ENCODE peak calls at places on chromosomes 7 and 10, in ten cellular contexts. G is cardiac fibroblast; R is A549; H is brain microvascular endothelial cell; Z is posterior cingulate gyrus; Q is activated naive CD4-positive, alpha-beta T cell treated with Interleukin-2 at 50 U/mL for 16 hours; K is mammary epithelial cell; M is SW480; W is ELR; F is upper lobe of right lung. A is an unnamed sample.

GRCh38 chr10:128102480-128103228 is 23.6 kb downstream of the MKI67 start:
- DNase-seq in G (no peak), W (no peak), M (no peak), K (no peak), Z (no peak), H (no peak), Q (no peak), R (no peak), F (peak; percentile 70), A (no peak)

GRCh38 chr7:18320971-18321567 is 174.5 kb upstream of the HDAC9 start:
- DNase-seq in Q (no peak), F (no peak), K (peak; percentile 29), Z (no peak), W (peak; percentile 74), H (peak; percentile 25), M (peak; percentile 53), R (peak; percentile 55), G (peak; percentile 69), A (no peak)

GRCh38 chr10:12481956-12482355 is 132.6 kb downstream of the CAMK1D start:
- DNase-seq in G (no peak), F (no peak), M (no peak), H (no peak), W (no peak), Z (no peak), R (no peak), K (no peak), Q (no peak), A (no peak)

GRCh38 chr7:114889646-114890285 is 32.1 kb upstream of the MDFIC start:
- DNase-seq in H (peak; percentile 90), Z (no peak), W (peak; percentile 97), Q (no peak), M (peak; percentile 55), R (peak; percentile 92), K (peak; percentile 91), G (peak; percentile 94), F (no peak), A (no peak)

GRCh38 chr7:4726051-4726450 is 44.0 kb downstream of the FOXK1 start:
- DNase-seq in K (no peak), W (no peak), F (no peak), M (no peak), Q (no peak), G (peak; percentile 23), R (no peak), H (no peak), Z (no peak), A (no peak)

GRCh38 chr7:118517275-118517674 is 292.8 kb downstream of the ANKRD7 start:
- DNase-seq in W (no peak), F (no peak), K (no peak), Z (no peak), H (no peak), M (no peak), Q (no peak), R (no peak), G (no peak), A (no peak)

GRCh38 chr10:24518411-24518810 is 205.3 kb downstream of the ARHGAP21 start:
- DNase-seq in G (no peak), M (no peak), W (no peak), H (no peak), Z (no peak), R (no peak), F (no peak), Q (no peak), K (no peak), A (no peak)

GRCh38 chr10:110893559-110894179 is 21.9 kb downstream of the PDCD4 start:
- DNase-seq in M (peak; percentile 61), G (peak; percentile 71), F (no peak), Q (no peak), K (peak; percentile 28), H (no peak), W (peak; percentile 70), R (peak; percentile 53), Z (no peak), A (no peak)

GRCh38 chr10:111076682-111077661 is at the start of gene ADRA2A:
- DNase-seq in K (peak; percentile 41), Q (peak; percentile 9), F (peak; percentile 72), W (peak; percentile 50), H (peak; percentile 28), Z (peak; percentile 32), R (peak; percentile 44), M (peak; percentile 44), G (peak; percentile 45), A (no peak)

GRCh38 chr7:113752289-113752688 is 166.5 kb downstream of the PPP1R3A start:
- DNase-seq in K (no peak), M (no peak), W (no peak), R (no peak), F (no peak), Q (no peak), G (no peak), H (no peak), Z (no peak), A (no peak)

GRCh38 chr7:157551325-157552070 is 214.7 kb downstream of the DNAJB6 start:
- DNase-seq in R (no peak), Q (no peak), G (no peak), K (no peak), M (no peak), F (peak; percentile 31), H (no peak), W (no peak), Z (no peak), A (no peak)

GRCh38 chr10:50464004-50464409 is 159.7 kb downstream of the SGMS1 start:
- DNase-seq in R (no peak), F (no peak), M (no peak), K (no peak), W (no peak), Z (no peak), G (peak; percentile 49), Q (no peak), H (peak; percentile 16), A (no peak)

GRCh38 chr10:8638088-8638672 is 583.7 kb downstream of the GATA3 start:
- DNase-seq in F (no peak), R (no peak), Q (no peak), G (no peak), Z (no peak), K (no peak), W (no peak), H (no peak), M (no peak), A (no peak)

GRCh38 chr7:2575733-2576350 is 17.1 kb downstream of the IQCE start:
- DNase-seq in K (no peak), Z (no peak), Q (no peak), F (no peak), H (no peak), M (no peak), G (peak; percentile 11), R (no peak), W (no peak), A (no peak)

GRCh38 chr7:78345979-78346378 is 547.4 kb downstream of the PHTF2 start:
- DNase-seq in H (no peak), Q (no peak), K (no peak), F (peak; percentile 71), M (no peak), G (no peak), R (no peak), Z (no peak), W (no peak), A (no peak)

GRCh38 chr7:41984888-41985287 is 252.1 kb downstream of the GLI3 start:
- DNase-seq in Q (no peak), W (peak; percentile 63), G (peak; percentile 44), M (peak; percentile 9), K (peak; percentile 42), R (no peak), F (no peak), H (peak; percentile 45), Z (no peak), A (no peak)

GRCh38 chr7:82049442-82049841 is 279.6 kb upstream of the HGF start:
- DNase-seq in Q (no peak), G (peak; percentile 78), H (peak; percentile 45), F (no peak), K (no peak), M (no peak), W (peak; percentile 6), R (peak; percentile 98), Z (no peak), A (no peak)

GRCh38 chr10:30027057-30028005 is 32.1 kb downstream of the JCAD start:
- DNase-seq in G (no peak), W (no peak), Q (peak; percentile 82), K (peak; percentile 61), F (peak; percentile 77), H (peak; percentile 7), R (peak; percentile 32), Z (no peak), M (peak; percentile 46), A (peak; percentile 82)

GRCh38 chr7:75989084-75989725 is 5.2 kb downstream of the TMEM120A start:
- DNase-seq in W (no peak), Z (no peak), H (no peak), Q (no peak), F (peak; percentile 66), K (no peak), M (no peak), G (no peak), R (no peak), A (peak; percentile 87)

GRCh38 chr7:142930126-142930730 is 3.3 kb downstream of the TRPV5 start:
- DNase-seq in W (no peak), Q (no peak), R (no peak), M (no peak), H (no peak), K (no peak), Z (no peak), G (no peak), F (no peak), A (no peak)

GRCh38 chr7:42065942-42066341 is 171.1 kb downstream of the GLI3 start:
- DNase-seq in R (no peak), M (no peak), K (no peak), H (peak; percentile 45), F (no peak), G (no peak), W (no peak), Z (no peak), Q (no peak), A (no peak)

GRCh38 chr10:91589015-91589655 is 43.7 kb downstream of the PPP1R3C start:
- DNase-seq in F (no peak), Z (no peak), H (peak; percentile 18), Q (no peak), K (no peak), G (peak; percentile 83), W (no peak), R (peak; percentile 94), M (no peak), A (no peak)

GRCh38 chr10:79266543-79267312 is 80.5 kb upstream of the PPIF start:
- DNase-seq in Q (no peak), R (no peak), H (peak; percentile 94), K (peak; percentile 71), G (peak; percentile 94), Z (no peak), M (no peak), W (peak; percentile 97), F (peak; percentile 84), A (peak; percentile 83)

GRCh38 chr7:7517661-7518236 is 17.9 kb downstream of the COL28A1 start:
- DNase-seq in W (no peak), Q (no peak), R (no peak), M (no peak), H (no peak), G (no peak), F (no peak), Z (no peak), K (no peak), A (no peak)

GRCh38 chr7:318476-319266 is 28.7 kb downstream of the FOXL3 start:
- DNase-seq in W (no peak), M (no peak), Z (no peak), K (no peak), G (no peak), H (no peak), R (no peak), F (no peak), Q (no peak), A (no peak)

GRCh38 chr7:144670251-144670650 is 165.6 kb downstream of the TPK1 start:
- DNase-seq in R (no peak), F (no peak), G (peak; percentile 69), K (peak; percentile 33), Q (no peak), W (no peak), M (peak; percentile 10), Z (no peak), H (no peak), A (no peak)

GRCh38 chr7:129213828-129214227 is 11.0 kb upstream of the AHCYL2 start:
- DNase-seq in R (peak; percentile 54), K (peak; percentile 45), Z (no peak), M (peak; percentile 79), Q (no peak), W (peak; percentile 20), F (no peak), G (no peak), H (no peak), A (no peak)

GRCh38 chr10:110226926-110227641 is 19.7 kb downstream of the MXI1 start:
- DNase-seq in H (no peak), R (no peak), Q (peak; percentile 78), M (peak; percentile 43), K (peak; percentile 27), F (peak; percentile 91), W (peak; percentile 62), Z (peak; percentile 40), G (no peak), A (peak; percentile 89)

A was measured in Right ventricle myocardium inferior.